ENCODE peak calls at places on chromosomes 3 and 15, in seven cellular contexts. Z is CD4-positive, alpha-beta T cell; J is RWPE2; Q is psoas muscle; D is body of pancreas; K is T-helper 17 cell; R is Panc1. F is an unnamed sample.

GRCh38 chr15:94015324-94015723 is 216.0 kb upstream of the MCTP2 start:
- ATAC-seq in D (no peak), J (no peak), Q (no peak), R (no peak), K (no peak), Z (no peak), F (no peak)

GRCh38 chr15:45274636-45275035 is 22.6 kb downstream of the SLC28A2 start:
- ATAC-seq in Z (no peak), K (no peak), Q (no peak), R (no peak), D (no peak), J (no peak), F (no peak)

GRCh38 chr3:47260605-47261004 is 22.0 kb downstream of the KIF9 start:
- ATAC-seq in J (no peak), Z (no peak), K (no peak), D (no peak), Q (no peak), R (no peak), F (no peak)

GRCh38 chr3:58009749-58010535 is 1.7 kb downstream of the FLNB start:
- ATAC-seq in Q (no peak), D (peak; percentile 61), J (peak; percentile 37), K (no peak), R (peak; percentile 9), Z (no peak), F (no peak)

GRCh38 chr15:49656734-49657133 is 35.9 kb downstream of the DTWD1 start:
- ATAC-seq in D (no peak), K (no peak), J (no peak), R (no peak), Z (no peak), Q (no peak), F (no peak)

GRCh38 chr3:133578548-133579191 is 5.2 kb downstream of the CDV3 start:
- ATAC-seq in J (peak; percentile 63), Z (no peak), D (no peak), K (no peak), R (peak; percentile 48), Q (no peak), F (peak; percentile 71)

GRCh38 chr3:78633626-78634025 is 1134.2 kb downstream of the ROBO1 start:
- ATAC-seq in J (no peak), Q (no peak), Z (no peak), D (peak; percentile 64), K (no peak), R (no peak), F (no peak)

GRCh38 chr3:104909188-104909587 is 457.5 kb upstream of the ALCAM start:
- ATAC-seq in D (no peak), R (no peak), J (peak; percentile 71), K (no peak), Z (no peak), Q (no peak), F (peak; percentile 84)

GRCh38 chr3:172256101-172256687 is 192.1 kb downstream of the GHSR start:
- ATAC-seq in R (no peak), J (no peak), Z (no peak), K (no peak), D (peak; percentile 76), Q (peak; percentile 49), F (no peak)

GRCh38 chr15:56042982-56043980 is 49.9 kb upstream of the NEDD4 start:
- ATAC-seq in K (peak; percentile 82), Z (peak; percentile 75), Q (no peak), J (no peak), R (no peak), D (no peak), F (no peak)

GRCh38 chr3:41424543-41425300 is 225.4 kb downstream of the CTNNB1 start:
- ATAC-seq in D (no peak), K (no peak), Q (no peak), J (no peak), R (no peak), Z (no peak), F (no peak)

GRCh38 chr3:41450416-41451231 is 251.3 kb downstream of the CTNNB1 start:
- ATAC-seq in K (no peak), Z (no peak), R (no peak), J (peak; percentile 31), D (no peak), Q (no peak), F (peak; percentile 31)

GRCh38 chr15:59532770-59533379 is 78.7 kb upstream of the GCNT3 start:
- ATAC-seq in Q (no peak), Z (no peak), J (peak; percentile 24), R (no peak), K (peak; percentile 39), D (no peak), F (peak; percentile 38)

GRCh38 chr3:180325958-180326357 is 276.0 kb upstream of the TTC14 start:
- ATAC-seq in D (no peak), R (no peak), Z (no peak), K (no peak), Q (no peak), J (no peak), F (no peak)

GRCh38 chr15:64938192-64938591 is 26.5 kb downstream of the ANKDD1A start:
- ATAC-seq in D (peak; percentile 64), J (peak; percentile 90), R (no peak), Z (no peak), Q (no peak), K (no peak), F (no peak)

GRCh38 chr3:99713440-99713839 is 75.0 kb downstream of the COL8A1 start:
- ATAC-seq in J (peak; percentile 10), Z (no peak), D (no peak), Q (no peak), R (no peak), K (no peak), F (no peak)

GRCh38 chr3:103047640-103048370 is 613.0 kb downstream of the ZPLD1 start:
- ATAC-seq in Q (no peak), Z (no peak), R (no peak), K (no peak), D (no peak), J (no peak), F (peak; percentile 56)

GRCh38 chr3:23726811-23727548 is 78.8 kb upstream of the UBE2E1 start:
- ATAC-seq in Z (no peak), J (no peak), R (no peak), K (no peak), D (no peak), Q (no peak), F (peak; percentile 45)

GRCh38 chr3:101925564-101925963 is 76.2 kb downstream of the NFKBIZ start:
- ATAC-seq in J (peak; percentile 18), D (no peak), R (peak; percentile 82), Q (no peak), Z (no peak), K (no peak), F (no peak)

GRCh38 chr3:197312431-197312830 is 14.0 kb upstream of the DLG1 start:
- ATAC-seq in R (no peak), K (no peak), D (no peak), J (no peak), Z (no peak), Q (no peak), F (no peak)

GRCh38 chr3:121064121-121064520 is 156.1 kb downstream of the STXBP5L start:
- ATAC-seq in Z (no peak), J (peak; percentile 42), Q (no peak), R (no peak), K (no peak), D (no peak), F (no peak)

GRCh38 chr15:59405079-59405478 is 32.4 kb upstream of the MYO1E start:
- ATAC-seq in Q (no peak), K (no peak), J (no peak), D (no peak), R (no peak), Z (no peak), F (no peak)

GRCh38 chr3:129001817-129002572 is 891 bp downstream of the EFCC1 start:
- ATAC-seq in R (peak; percentile 50), Z (peak; percentile 41), K (peak; percentile 48), J (peak; percentile 47), Q (peak; percentile 40), D (no peak), F (peak; percentile 34)

GRCh38 chr15:69035205-69035917 is 20.9 kb downstream of the NOX5 start:
- ATAC-seq in Q (no peak), R (no peak), D (no peak), Z (no peak), J (peak; percentile 32), K (no peak), F (no peak)

GRCh38 chr15:63488432-63488910 is 15.9 kb upstream of the USP3 start:
- ATAC-seq in D (no peak), Q (no peak), R (no peak), K (no peak), J (no peak), Z (no peak), F (no peak)

GRCh38 chr3:21638488-21638887 is 112.5 kb downstream of the ZNF385D start:
- ATAC-seq in J (no peak), Q (no peak), R (no peak), K (no peak), D (no peak), Z (no peak), F (no peak)

GRCh38 chr3:159923961-159924360 is 64.7 kb upstream of the IL12A start:
- ATAC-seq in Z (no peak), R (no peak), K (no peak), J (no peak), Q (no peak), D (no peak), F (no peak)

GRCh38 chr3:16290007-16290826 is 25.2 kb downstream of the OXNAD1 start:
- ATAC-seq in K (peak; percentile 24), R (peak; percentile 68), D (peak; percentile 66), Q (peak; percentile 38), J (peak; percentile 50), Z (peak; percentile 12), F (peak; percentile 87)

GRCh38 chr3:10601857-10602230 is 96.5 kb upstream of the ATP2B2 start:
- ATAC-seq in R (no peak), J (no peak), Q (no peak), K (no peak), Z (no peak), D (no peak), F (no peak)

GRCh38 chr3:150202696-150203095 is 205.4 kb upstream of the TSC22D2 start:
- ATAC-seq in K (no peak), D (no peak), R (no peak), Q (no peak), Z (no peak), J (no peak), F (no peak)